ENCODE peak calls at places on chromosomes 5 and 9, in six cellular contexts. M is psoas muscle, N is NCI-H2029 treated with DMSO at 0.1 percent for 48 hours, Z is amniotic epithelial cell, X is WTC11, E is frontal cortex. Q is an unnamed sample.

GRCh38 chr9:80885894-80886293 is 803.5 kb downstream of the TLE1 start:
- DNase-seq in E (no peak), M (no peak), N (no peak), Z (peak), X (peak), Q (no peak)

GRCh38 chr5:1380910-1381309 is 36.0 kb upstream of the CLPTM1L start:
- DNase-seq in N (no peak), X (no peak), E (no peak), M (no peak), Z (no peak), Q (no peak)

GRCh38 chr9:97853844-97854695 is 1.0 kb downstream of the FOXE1 start:
- DNase-seq in N (no peak), X (peak), Z (no peak), E (peak), M (no peak), Q (no peak)

GRCh38 chr5:94746731-94747124 is 128.3 kb downstream of the SLF1 start:
- DNase-seq in M (no peak), E (no peak), Z (peak), N (no peak), X (no peak), Q (no peak)

GRCh38 chr9:114196924-114197570 is 41.7 kb downstream of the COL27A1 start:
- DNase-seq in M (no peak), N (no peak), E (no peak), X (no peak), Z (no peak), Q (no peak)

GRCh38 chr5:113806250-113806649 is 292.8 kb downstream of the YTHDC2 start:
- DNase-seq in Z (peak), M (no peak), E (no peak), N (no peak), X (no peak), Q (no peak)

GRCh38 chr9:19985081-19985480 is 196.2 kb upstream of the SLC24A2 start:
- DNase-seq in E (no peak), Z (no peak), X (no peak), M (no peak), N (no peak), Q (no peak)

GRCh38 chr5:600551-601541 is 11.3 kb upstream of the CEP72 start:
- DNase-seq in M (no peak), N (no peak), Z (no peak), X (no peak), E (no peak), Q (no peak)

GRCh38 chr5:3266861-3267260 is 328.8 kb upstream of the IRX1 start:
- DNase-seq in Z (no peak), N (no peak), M (no peak), X (no peak), E (no peak), Q (no peak)

GRCh38 chr5:164597293-164597900 is 1092.0 kb downstream of the MAT2B start:
- DNase-seq in M (no peak), Z (peak), N (no peak), E (no peak), X (peak), Q (no peak)

GRCh38 chr5:159855476-159856157 is 60.7 kb upstream of the ADRA1B start:
- DNase-seq in X (no peak), N (no peak), Z (peak), E (no peak), M (peak), Q (no peak)

GRCh38 chr9:708182-708555 is 133.3 kb upstream of the DMRT1 start:
- DNase-seq in X (no peak), N (no peak), Z (peak), M (no peak), E (no peak), Q (no peak)

GRCh38 chr9:137195525-137196220 is 4.9 kb downstream of the TPRN start:
- DNase-seq in N (peak), E (no peak), X (no peak), Z (no peak), M (no peak), Q (no peak)

GRCh38 chr9:35538361-35539234 is 48.7 kb downstream of the RUSC2 start:
- DNase-seq in E (no peak), M (peak), N (no peak), X (peak), Z (peak), Q (peak)

GRCh38 chr9:101047848-101048402 is 19.4 kb downstream of the PLPPR1 start:
- DNase-seq in X (no peak), Z (no peak), N (no peak), E (no peak), M (no peak), Q (no peak)

GRCh38 chr5:120538644-120539043 is 74.5 kb downstream of the PRR16 start:
- DNase-seq in E (no peak), X (no peak), M (no peak), Z (peak), N (no peak), Q (no peak)

GRCh38 chr5:77390795-77391194 is 101.3 kb downstream of the WDR41 start:
- DNase-seq in X (no peak), Z (peak), M (no peak), N (no peak), E (no peak), Q (no peak)

GRCh38 chr5:124747770-124748686 is 1.6 kb upstream of the ZNF608 start:
- DNase-seq in E (no peak), N (peak), Z (peak), X (no peak), M (no peak), Q (no peak)

GRCh38 chr9:136978073-136978864 is 965 bp downstream of the PTGDS start:
- DNase-seq in X (peak), N (peak), Z (peak), E (peak), M (peak), Q (peak)

Q was measured in neural crest cell.